ENCODE peak calls at places on chromosomes 12 and 14, in four cellular contexts. L, H, T and B are unnamed samples. For H3K4me1, the result is how much of the 10 kb centered on the place peaks cover.

GRCh38 chr14:63666326-63666725 is 24.7 kb upstream of the WDR89 start:
- DNase-seq in L (no peak), H (no peak), T (no peak), B (no peak)

GRCh38 chr12:50557421-50557820 is 52.6 kb downstream of the DIP2B start:
- DNase-seq in L (no peak), H (no peak), T (no peak), B (no peak)

GRCh38 chr12:97572220-97572619 is 109.6 kb downstream of the RMST start:
- DNase-seq in L (no peak), H (no peak), T (no peak), B (no peak)

GRCh38 chr12:128259556-128260070 is 7.4 kb upstream of the TMEM132C start:
- DNase-seq in L (no peak), H (no peak), T (no peak), B (no peak)

GRCh38 chr14:74414793-74415437 is 11.1 kb downstream of the SYNDIG1L start:
- DNase-seq in L (no peak), H (no peak), T (no peak), B (no peak)

GRCh38 chr12:70241845-70242244 is 1.4 kb upstream of the CNOT2 start:
- DNase-seq in L (no peak), H (no peak), T (no peak), B (no peak)

GRCh38 chr14:75274899-75275569 is 3.6 kb upstream of the FOS start:
- DNase-seq in L (no peak), H (no peak), T (peak), B (no peak)

GRCh38 chr14:32354716-32355115 is 25.6 kb downstream of the AKAP6 start:
- DNase-seq in L (no peak), H (no peak), T (no peak), B (no peak)

GRCh38 chr14:99748529-99748928 is 44.7 kb upstream of the EML1 start:
- DNase-seq in L (no peak), H (no peak), T (no peak), B (no peak)

GRCh38 chr14:85516239-85517112 is 13.5 kb upstream of the FLRT2 start:
- DNase-seq in L (no peak), H (no peak), T (no peak), B (no peak)

GRCh38 chr14:76050797-76051392 is 65.3 kb downstream of the IFT43 start:
- DNase-seq in L (peak), H (no peak), T (peak), B (no peak)

GRCh38 chr12:87323369-87323768 is 705.8 kb downstream of the C12orf50 start:
- DNase-seq in L (no peak), H (no peak), T (no peak), B (no peak)

GRCh38 chr12:87317302-87317701 is 711.9 kb downstream of the C12orf50 start:
- DNase-seq in L (no peak), H (no peak), T (no peak), B (no peak)

GRCh38 chr12:87320724-87321123 is 708.5 kb downstream of the C12orf50 start:
- DNase-seq in L (no peak), H (no peak), T (no peak), B (no peak)
- H3K4me1 ChIP-seq in L (under half), H (under half), T (under half), B (under half)

DNA sequence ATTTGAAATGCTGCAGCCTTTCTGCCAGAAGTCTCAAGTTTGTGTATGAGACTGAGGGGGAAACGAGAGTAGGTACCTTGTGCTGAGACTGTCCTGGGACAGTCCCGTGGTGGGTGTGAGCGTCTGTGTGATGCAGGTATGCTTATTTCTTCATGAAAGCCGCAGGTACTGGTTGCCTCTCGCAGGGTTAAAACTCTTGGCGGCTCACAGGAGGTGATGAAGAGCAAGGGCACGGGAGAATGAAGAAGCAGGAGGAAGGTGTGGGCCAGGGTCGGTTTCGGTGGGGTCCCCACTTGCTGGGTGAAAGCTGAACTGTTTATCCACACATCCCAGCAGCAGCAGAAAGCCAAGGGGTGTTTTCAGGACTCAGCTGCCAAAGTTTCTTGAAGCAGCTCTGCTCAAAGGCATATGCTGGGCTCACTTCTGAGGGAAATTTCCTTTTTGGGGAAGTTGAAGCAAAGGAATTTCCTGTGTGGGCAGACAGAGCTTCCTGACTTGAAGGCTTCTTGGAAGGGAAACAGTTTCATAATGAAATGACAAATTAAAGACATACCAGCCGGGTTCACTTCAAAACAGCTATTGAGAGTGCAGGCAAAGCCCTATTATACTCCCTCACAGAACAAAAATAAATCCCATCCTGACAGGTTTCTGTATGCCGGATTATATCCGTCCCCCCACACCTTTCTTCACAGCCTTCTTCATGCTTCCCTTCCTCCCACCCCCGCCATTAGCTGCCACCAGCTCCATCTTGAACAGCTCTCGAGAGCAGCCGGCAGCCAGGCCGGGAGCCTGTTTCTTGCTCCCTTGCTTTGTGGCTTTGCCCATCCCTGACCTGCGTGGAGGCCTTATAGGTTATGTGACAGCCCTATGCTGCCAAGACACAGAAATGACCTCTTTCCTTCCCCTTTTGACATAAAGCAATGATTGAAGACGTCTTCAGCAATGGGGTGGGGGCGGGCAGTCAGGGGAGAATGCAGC is 116.6 kb downstream of the ETV6 start:
- DNase-seq in L (no peak), H (no peak), T (no peak), B (no peak)
- H3K4me3 ChIP-seq in L (no peak), H (no peak), T (no peak), B (peak)

DNA sequence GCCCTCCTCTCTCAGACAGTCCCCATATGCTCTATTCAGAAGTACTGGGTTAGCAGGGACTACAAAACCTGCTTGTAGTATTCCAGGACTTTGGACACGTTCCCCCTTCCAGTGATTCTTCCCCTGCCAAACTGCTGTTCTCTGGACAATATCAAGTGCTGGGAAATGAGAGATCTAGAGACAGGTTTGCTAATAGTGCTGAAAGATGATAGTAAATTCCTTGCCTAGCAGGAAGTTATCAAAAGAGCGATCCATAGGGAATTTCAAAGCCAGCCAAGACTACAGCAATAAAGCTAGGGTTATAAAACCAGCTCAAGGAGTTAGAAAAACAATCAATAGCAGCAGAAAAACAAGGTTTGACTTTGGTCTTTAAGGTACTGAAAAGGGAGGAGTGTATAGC is 15.2 kb downstream of the SLC7A8 start:
- DNase-seq in L (no peak), H (no peak), T (no peak), B (no peak)
- H3K4me1 ChIP-seq in L (under half), H (under half), T (under half), B (under half)

GRCh38 chr12:93245543-93245942 is 132.2 kb upstream of the NUDT4 start:
- DNase-seq in L (no peak), H (no peak), T (peak), B (no peak)

GRCh38 chr12:93243689-93244513 is 133.8 kb upstream of the NUDT4 start:
- DNase-seq in L (no peak), H (no peak), T (no peak), B (no peak)

GRCh38 chr12:93242154-93242958 is 135.4 kb upstream of the NUDT4 start:
- DNase-seq in L (no peak), H (no peak), T (no peak), B (no peak)

GRCh38 chr12:93243382-93243688 is 134.4 kb upstream of the NUDT4 start:
- DNase-seq in L (no peak), H (no peak), T (no peak), B (no peak)

DNA sequence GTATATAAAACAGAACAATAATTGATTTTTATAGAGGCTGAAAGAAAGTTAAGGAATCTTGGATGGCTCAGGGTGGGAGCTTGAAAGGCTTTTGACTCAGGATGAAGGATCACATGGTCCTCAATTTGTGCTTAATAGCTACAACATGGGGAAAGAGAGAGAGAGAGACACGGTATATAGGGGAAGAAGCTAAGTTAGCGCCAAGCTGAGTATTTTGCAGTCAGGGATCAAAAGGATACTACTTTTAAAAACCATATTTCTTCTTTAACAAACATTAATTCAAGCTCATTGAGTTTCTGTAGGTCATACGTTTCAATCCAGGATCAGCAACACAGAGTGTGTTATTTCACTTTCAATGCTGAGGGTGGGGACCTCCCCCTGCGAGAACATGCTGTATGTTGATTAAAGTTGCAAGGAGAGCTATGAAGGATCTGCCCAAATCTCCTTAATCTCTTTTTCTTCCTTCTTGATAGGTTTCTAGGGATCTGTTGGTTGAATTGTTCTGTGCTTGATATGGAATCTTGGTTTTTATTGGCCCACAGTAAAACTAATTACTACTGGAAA is 133.1 kb upstream of the NUDT4 start:
- DNase-seq in L (no peak), H (no peak), T (no peak), B (no peak)
- H3K4me3 ChIP-seq in L (no peak), H (no peak), T (no peak), B (no peak)

GRCh38 chr12:108685469-108686247 is 45.7 kb downstream of the CORO1C start:
- DNase-seq in L (no peak), H (no peak), T (no peak), B (no peak)
- H3K4me1 ChIP-seq in L (under half), H (half or more), T (under half), B (half or more)